ENCODE peak calls at places on chromosome 3, in six cellular contexts. A, P, F, H, T and K are unnamed samples.
A peak's percentile ranks its signal among the peaks of the same experiment; 100 is the strongest.

GRCh38 chr3:59573911-59574310 is 524.1 kb upstream of the CFAP20DC start:
- DNase-seq in H (no peak), F (no peak), P (peak; percentile 87), A (peak; percentile 78), T (no peak), K (peak; percentile 94)

GRCh38 chr3:115725800-115726199 is 102.5 kb downstream of the GAP43 start:
- DNase-seq in H (no peak), A (no peak), T (no peak), F (no peak), P (no peak), K (no peak)

GRCh38 chr3:12287727-12288465 is 974 bp upstream of the PPARG start:
- DNase-seq in A (peak; percentile 56), T (peak; percentile 54), H (no peak), F (peak; percentile 78), P (peak; percentile 29), K (no peak)

GRCh38 chr3:117238805-117239204 is 529.2 kb downstream of the TUSC7 start:
- DNase-seq in H (no peak), P (no peak), T (no peak), F (peak; percentile 27), A (no peak), K (no peak)

GRCh38 chr3:6526861-6527260 is 334.1 kb upstream of the GRM7 start:
- DNase-seq in P (no peak), A (no peak), T (no peak), H (no peak), F (no peak), K (no peak)

GRCh38 chr3:15527031-15527459 is 5.5 kb upstream of the COLQ start:
- DNase-seq in T (peak; percentile 38), H (no peak), F (peak; percentile 71), P (peak; percentile 7), A (no peak), K (no peak)

GRCh38 chr3:29576181-29576580 is 295.3 kb downstream of the RBMS3 start:
- DNase-seq in P (no peak), F (no peak), T (no peak), H (no peak), A (no peak), K (no peak)

GRCh38 chr3:42063886-42064285 is 27.3 kb upstream of the TRAK1 start:
- DNase-seq in P (peak; percentile 85), H (no peak), T (no peak), A (peak; percentile 96), F (no peak), K (peak; percentile 97)

GRCh38 chr3:185958626-185959025 is 20.8 kb upstream of the TRA2B start:
- DNase-seq in P (peak; percentile 10), F (no peak), H (no peak), T (no peak), A (no peak), K (no peak)

GRCh38 chr3:116150655-116151054 is 294.6 kb downstream of the LSAMP start:
- DNase-seq in H (no peak), P (no peak), F (no peak), A (no peak), T (no peak), K (no peak)

GRCh38 chr3:105829229-105829628 is 39.6 kb downstream of the CBLB start:
- DNase-seq in P (no peak), T (no peak), A (no peak), H (no peak), F (no peak), K (no peak)

GRCh38 chr3:151016421-151016820 is 43.9 kb upstream of the CLRN1 start:
- DNase-seq in T (no peak), F (no peak), A (peak; percentile 20), P (peak; percentile 30), H (no peak), K (peak; percentile 64)

GRCh38 chr3:12158387-12159226 is at the start of gene TIMP4:
- DNase-seq in T (no peak), A (peak; percentile 62), P (peak; percentile 52), F (peak; percentile 54), H (no peak), K (peak; percentile 15)

GRCh38 chr3:9770276-9770812 is 597 bp upstream of the CAMK1 start:
- DNase-seq in F (no peak), T (no peak), H (no peak), P (no peak), A (no peak), K (peak; percentile 26)

GRCh38 chr3:143302638-143303171 is 183.1 kb downstream of the CHST2 start:
- DNase-seq in A (peak; percentile 98), H (no peak), T (peak; percentile 49), F (no peak), P (peak; percentile 79), K (peak; percentile 94)

GRCh38 chr3:188993140-188993539 is 178.6 kb upstream of the TPRG1 start:
- DNase-seq in F (no peak), P (no peak), T (no peak), A (no peak), H (no peak), K (no peak)

GRCh38 chr3:138180375-138181029 is 5.8 kb upstream of the DBR1 start:
- DNase-seq in F (peak; percentile 23), A (peak; percentile 19), T (no peak), H (no peak), P (peak; percentile 27), K (peak; percentile 26)

GRCh38 chr3:112972158-112972557 is 2.7 kb downstream of the CD200R1 start:
- DNase-seq in F (no peak), T (no peak), H (no peak), P (no peak), A (no peak), K (no peak)
- TF ChIP-seq CTCF in F (no peak), T (no peak), H (no peak), P (no peak), A (no peak), K (no peak)

GRCh38 chr3:127757979-127758378 is 64.3 kb downstream of the MGLL start:
- DNase-seq in A (no peak), T (no peak), P (no peak), H (no peak), F (no peak), K (no peak)
- TF ChIP-seq CTCF in A (no peak), T (no peak), P (no peak), H (no peak), F (no peak), K (no peak)

DNA sequence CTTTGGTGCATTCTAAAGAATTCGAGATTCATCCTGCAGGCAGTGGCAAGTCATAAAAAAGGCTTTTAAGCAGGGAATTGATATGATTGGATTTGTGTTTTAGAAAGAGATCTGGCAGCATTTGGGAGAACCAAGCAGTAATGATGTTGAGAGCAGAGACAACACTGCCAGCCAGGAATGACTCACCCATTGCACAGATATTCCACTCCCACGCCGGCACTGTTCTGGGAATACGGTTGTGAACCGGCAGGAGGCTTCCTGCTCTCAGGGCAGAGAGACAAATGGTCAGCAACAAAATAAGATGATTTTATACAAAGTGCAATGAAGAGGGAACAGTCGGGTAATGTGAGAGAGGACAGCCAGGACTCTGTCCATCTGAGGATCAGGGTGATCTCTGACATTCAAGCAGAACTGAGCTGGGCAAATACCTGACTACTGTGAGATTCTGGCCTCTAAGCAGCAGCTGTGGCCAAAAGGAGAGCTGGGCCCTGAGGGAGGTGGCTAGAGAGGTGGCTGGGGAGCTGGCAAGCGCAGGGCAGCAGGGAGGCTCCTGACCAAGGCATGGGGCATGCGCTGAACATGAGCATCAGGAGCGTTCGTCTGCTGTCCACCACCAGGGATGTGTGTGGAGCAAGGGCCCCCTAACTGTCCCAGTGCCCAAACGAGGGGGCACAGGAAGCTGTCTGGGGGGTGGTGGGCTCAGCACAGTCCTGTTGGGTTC is 56.1 kb upstream of the PLXNA1 start:
- DNase-seq in F (no peak), T (no peak), H (no peak), A (peak; percentile 86), P (peak; percentile 92), K (peak; percentile 84)
- TF ChIP-seq CTCF in F (no peak), T (no peak), H (no peak), A (peak; percentile 27), P (peak; percentile 50), K (peak; percentile 61)

GRCh38 chr3:39812537-39812936 is 3.1 kb downstream of the MYRIP start:
- DNase-seq in F (peak; percentile 43), H (no peak), A (no peak), P (no peak), T (peak; percentile 36), K (no peak)
- TF ChIP-seq CTCF in F (peak; percentile 68), H (no peak), A (no peak), P (no peak), T (peak; percentile 53), K (peak; percentile 24)

DNA sequence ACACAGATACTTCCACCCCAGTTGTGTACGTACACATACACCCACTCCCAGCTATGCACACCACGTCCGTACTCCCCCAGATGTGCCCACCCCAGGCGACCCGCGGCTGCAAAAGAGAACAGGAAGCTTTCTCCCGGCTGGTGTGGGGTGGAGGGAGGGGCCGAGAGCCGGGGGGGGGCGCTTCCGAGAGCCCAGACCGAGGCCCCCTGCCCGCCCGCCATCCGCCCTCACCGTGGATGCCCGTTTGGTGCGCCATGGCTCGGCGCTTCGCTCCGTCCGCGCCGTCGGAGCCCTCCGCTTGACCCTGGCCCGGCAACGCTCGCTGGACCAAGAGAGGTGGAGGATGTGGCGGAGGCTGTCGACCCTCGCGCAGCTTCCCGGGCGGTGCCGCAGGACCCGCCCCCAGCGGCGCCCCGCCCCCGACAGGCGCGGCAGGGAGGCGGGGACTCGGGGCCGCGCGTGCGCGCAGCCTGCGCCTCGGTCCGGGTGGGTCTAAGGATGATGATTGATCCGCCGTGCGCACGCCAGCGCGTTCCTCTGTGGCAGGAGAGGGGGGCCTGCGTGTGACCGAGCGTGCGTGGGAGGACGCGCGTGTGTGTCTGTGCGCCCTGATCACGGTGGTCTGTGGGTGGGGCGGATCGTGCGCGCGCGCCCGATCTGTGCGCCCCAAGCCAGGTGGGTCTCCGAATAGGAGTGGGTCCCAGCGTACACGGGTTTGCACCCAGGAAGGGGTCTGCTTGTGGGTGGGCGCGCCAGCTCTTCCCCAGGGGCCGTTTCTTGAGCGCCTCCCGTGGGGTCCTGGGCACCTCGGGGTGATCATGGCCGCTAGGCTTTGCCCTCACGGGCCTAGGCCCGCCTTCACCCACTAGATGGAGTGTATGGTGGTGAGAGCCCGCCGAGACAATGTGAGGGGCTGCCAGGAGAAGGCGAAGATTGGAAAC is at the start of gene TWF2:
- DNase-seq in F (peak; percentile 93), A (peak; percentile 83), P (peak; percentile 74), T (peak; percentile 87), H (no peak), K (peak; percentile 69)
- TF ChIP-seq CTCF in F (peak; percentile 46), A (peak; percentile 26), P (peak; percentile 34), T (no peak), H (peak; percentile 26), K (peak; percentile 55)

GRCh38 chr3:72265661-72266370 is 480.9 kb upstream of the PROK2 start:
- DNase-seq in A (no peak), F (no peak), T (no peak), H (no peak), P (no peak), K (no peak)

GRCh38 chr3:72263223-72264015 is 478.5 kb upstream of the PROK2 start:
- DNase-seq in A (no peak), P (no peak), F (no peak), H (no peak), T (no peak), K (no peak)

GRCh38 chr3:72261566-72262564 is 476.9 kb upstream of the PROK2 start:
- DNase-seq in F (no peak), P (no peak), T (no peak), A (no peak), H (no peak), K (no peak)

GRCh38 chr3:72262707-72263106 is 477.8 kb upstream of the PROK2 start:
- DNase-seq in P (no peak), A (no peak), T (no peak), F (no peak), H (no peak), K (no peak)

GRCh38 chr3:72265250-72265649 is 480.3 kb upstream of the PROK2 start:
- DNase-seq in F (peak; percentile 46), H (no peak), P (peak; percentile 14), T (no peak), A (no peak), K (peak; percentile 47)
- TF ChIP-seq CTCF in F (peak; percentile 46), H (no peak), P (peak; percentile 47), T (no peak), A (peak; percentile 35), K (peak; percentile 57)

GRCh38 chr3:149371001-149371722 is 6.3 kb downstream of the TM4SF1 start:
- DNase-seq in T (peak; percentile 15), H (no peak), A (peak; percentile 55), P (peak; percentile 58), F (peak; percentile 15), K (peak; percentile 72)
- TF ChIP-seq CTCF in T (no peak), H (no peak), A (no peak), P (peak; percentile 2), F (peak; percentile 14), K (no peak)